ENCODE peak calls at places on chromosome 20, in eight cellular contexts. H, L, D, F, O, X, I and Y are unnamed samples.

GRCh38 chr20:37072293-37073196 is 23.3 kb downstream of the RBL1 start:
- DNase-seq in H (no peak), L (no peak), D (no peak), F (no peak), O (no peak), X (no peak), I (no peak), Y (no peak)

GRCh38 chr20:33532753-33533459 is 43.0 kb downstream of the CBFA2T2 start:
- DNase-seq in H (no peak), L (no peak), D (no peak), F (no peak), O (no peak), X (no peak), I (no peak), Y (no peak)

GRCh38 chr20:57459278-57459677 is 65.7 kb downstream of the CTCFL start:
- DNase-seq in H (no peak), L (no peak), D (no peak), F (no peak), O (no peak), X (no peak), I (no peak), Y (no peak)

GRCh38 chr20:47809161-47809560 is 23.9 kb upstream of the SULF2 start:
- DNase-seq in H (no peak), L (no peak), D (no peak), F (no peak), O (no peak), X (no peak), I (no peak), Y (no peak)

GRCh38 chr20:34535301-34535840 is 19.1 kb downstream of the DYNLRB1 start:
- DNase-seq in H (no peak), L (no peak), D (no peak), F (no peak), O (no peak), X (no peak), I (no peak), Y (no peak)

GRCh38 chr20:31593221-31594001 is 11.7 kb upstream of the ID1 start:
- DNase-seq in H (no peak), L (no peak), D (no peak), F (peak), O (no peak), X (no peak), I (no peak), Y (peak)

GRCh38 chr20:14415492-14415891 is 78.1 kb upstream of the FLRT3 start:
- DNase-seq in H (no peak), L (no peak), D (no peak), F (no peak), O (no peak), X (no peak), I (no peak), Y (no peak)

GRCh38 chr20:12591949-12592470 is 416.8 kb upstream of the SPTLC3 start:
- DNase-seq in H (no peak), L (no peak), D (no peak), F (no peak), O (no peak), X (peak), I (no peak), Y (no peak)

GRCh38 chr20:21546355-21546754 is 32.5 kb upstream of the NKX2-2 start:
- DNase-seq in H (no peak), L (no peak), D (no peak), F (no peak), O (no peak), X (no peak), I (peak), Y (no peak)

GRCh38 chr20:22312744-22313346 is 271.5 kb downstream of the FOXA2 start:
- DNase-seq in H (peak), L (no peak), D (peak), F (no peak), O (no peak), X (peak), I (no peak), Y (peak)

GRCh38 chr20:4014031-4014474 is 1.3 kb downstream of the RNF24 start:
- DNase-seq in H (no peak), L (no peak), D (peak), F (no peak), O (no peak), X (peak), I (no peak), Y (peak)

GRCh38 chr20:38165966-38166706 is 1.1 kb upstream of the TGM2 start:
- DNase-seq in H (no peak), L (no peak), D (no peak), F (no peak), O (no peak), X (no peak), I (no peak), Y (no peak)

GRCh38 chr20:24131281-24131680 is 142.7 kb upstream of the GGTLC1 start:
- DNase-seq in H (no peak), L (no peak), D (no peak), F (no peak), O (no peak), X (no peak), I (no peak), Y (peak)

GRCh38 chr20:36384022-36384619 is 78.0 kb downstream of the DLGAP4 start:
- DNase-seq in H (peak), L (peak), D (no peak), F (no peak), O (peak), X (no peak), I (peak), Y (peak)

GRCh38 chr20:17680128-17680835 is 1.8 kb downstream of the RRBP1 start:
- DNase-seq in H (peak), L (no peak), D (no peak), F (no peak), O (no peak), X (peak), I (peak), Y (peak)

GRCh38 chr20:55882922-55883321 is 122.4 kb downstream of the CBLN4 start:
- DNase-seq in H (no peak), L (no peak), D (no peak), F (no peak), O (no peak), X (no peak), I (no peak), Y (no peak)

GRCh38 chr20:8722277-8722928 is 346.5 kb upstream of the PLCB4 start:
- DNase-seq in H (peak), L (peak), D (peak), F (no peak), O (no peak), X (peak), I (no peak), Y (peak)

GRCh38 chr20:57251344-57251743 is 15.1 kb downstream of the BMP7 start:
- DNase-seq in H (no peak), L (no peak), D (no peak), F (no peak), O (no peak), X (no peak), I (no peak), Y (peak)